ENCODE peak calls at places on chromosomes 6 and 20, in seven cellular contexts. G is AG04450, S is body of pancreas, M is IMR-90, Q is psoas muscle, K is K562, A is pancreas. T is an unnamed sample.

GRCh38 chr20:49286689-49287551 is 9.1 kb upstream of the ZNFX1 start:
- DNase-seq in G (no peak), S (no peak), M (peak; percentile 36), Q (no peak), K (no peak), A (no peak), T (no peak)

GRCh38 chr6:158854214-158855101 is 35.3 kb upstream of the EZR start:
- DNase-seq in G (no peak), S (peak; percentile 8), M (peak; percentile 83), Q (no peak), K (peak; percentile 60), A (no peak), T (no peak)

GRCh38 chr6:146961831-146962230 is 242.4 kb upstream of the STXBP5 start:
- DNase-seq in G (no peak), S (no peak), M (no peak), Q (no peak), K (no peak), A (no peak), T (no peak)

GRCh38 chr6:32785781-32786533 is 22.6 kb upstream of the HLA-DQB2 start:
- DNase-seq in G (no peak), S (peak; percentile 23), M (peak; percentile 49), Q (no peak), K (peak; percentile 31), A (peak; percentile 30), T (no peak)

GRCh38 chr20:7893019-7893730 is 47.1 kb downstream of the HAO1 start:
- DNase-seq in G (no peak), S (no peak), M (no peak), Q (no peak), K (no peak), A (no peak), T (no peak)

GRCh38 chr6:13300649-13301590 is 27.4 kb downstream of the TBC1D7 start:
- DNase-seq in G (no peak), S (no peak), M (no peak), Q (no peak), K (no peak), A (no peak), T (no peak)

GRCh38 chr6:88547768-88548167 is 381.6 kb upstream of the CNR1 start:
- DNase-seq in G (no peak), S (no peak), M (no peak), Q (no peak), K (no peak), A (no peak), T (no peak)

GRCh38 chr6:108080010-108080780 is 5.7 kb upstream of the OSTM1 start:
- DNase-seq in G (no peak), S (no peak), M (peak; percentile 58), Q (no peak), K (no peak), A (no peak), T (no peak)

GRCh38 chr6:53244958-53245357 is 96.3 kb upstream of the GCM1 start:
- DNase-seq in G (no peak), S (no peak), M (no peak), Q (no peak), K (no peak), A (no peak), T (no peak)

GRCh38 chr6:53246924-53247323 is 98.3 kb upstream of the GCM1 start:
- DNase-seq in G (no peak), S (no peak), M (no peak), Q (no peak), K (no peak), A (no peak), T (no peak)

GRCh38 chr6:53252177-53252692 is 96.5 kb downstream of the ELOVL5 start:
- DNase-seq in G (no peak), S (no peak), M (no peak), Q (no peak), K (no peak), A (no peak), T (no peak)

GRCh38 chr6:53250761-53251672 is 97.7 kb downstream of the ELOVL5 start:
- DNase-seq in G (no peak), S (no peak), M (peak; percentile 37), Q (no peak), K (no peak), A (no peak), T (no peak)

DNA sequence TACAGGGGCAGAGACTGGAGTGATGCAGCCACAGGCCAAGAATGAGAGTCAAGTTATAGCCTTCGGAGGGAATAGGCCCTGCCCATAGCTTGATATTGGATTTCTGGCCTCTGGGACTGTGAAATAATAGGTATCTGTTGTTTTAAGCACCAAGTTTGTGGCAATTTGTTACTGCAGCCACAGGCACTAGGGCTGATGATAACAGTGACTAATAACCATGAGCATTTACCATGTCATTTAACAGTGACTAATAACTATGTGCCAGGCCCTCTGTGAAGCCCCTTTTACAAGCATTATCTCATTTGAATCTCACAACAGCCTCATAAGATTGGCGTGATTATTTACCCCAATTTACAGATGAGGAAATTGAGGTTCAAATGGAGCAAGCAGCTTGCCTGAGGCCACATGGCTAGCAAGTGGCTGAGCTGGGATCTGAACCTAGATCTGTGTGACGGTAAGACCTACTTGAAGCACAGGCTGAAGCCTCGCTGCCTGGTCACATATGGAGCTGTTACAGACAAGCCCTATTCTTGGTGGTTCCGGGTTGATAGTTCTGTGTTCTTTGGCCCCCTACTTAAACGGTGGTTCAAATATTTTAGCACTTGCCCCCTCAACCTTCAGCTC is 98.5 kb downstream of the ELOVL5 start:
- DNase-seq in G (no peak), S (no peak), M (peak; percentile 10), Q (no peak), K (no peak), A (no peak), T (no peak)
- H3K27ac ChIP-seq in G (no peak overlapping the region), S (no peak overlapping the region), M (no peak overlapping the region), Q (no peak overlapping the region), K (no peak overlapping the region), A (no peak overlapping the region), T (no peak overlapping the region)

GRCh38 chr6:34757687-34758274 is 476 bp downstream of the SNRPC start:
- DNase-seq in G (no peak), S (no peak), M (no peak), Q (no peak), K (no peak), A (no peak), T (no peak)
- H3K27ac ChIP-seq in G (peak overlapping the region; percentile 68), S (peak overlapping the region; percentile 95), M (peak overlapping the region; percentile 84), Q (peak overlapping the region; percentile 96), K (peak overlapping the region; percentile 96), A (peak overlapping the region; percentile 85), T (peak overlapping the region; percentile 86)

GRCh38 chr6:150635906-150636514 is 36.3 kb downstream of the PLEKHG1 start:
- DNase-seq in G (no peak), S (no peak), M (no peak), Q (no peak), K (no peak), A (no peak), T (no peak)

GRCh38 chr6:150638765-150639164 is 39.1 kb downstream of the PLEKHG1 start:
- DNase-seq in G (no peak), S (no peak), M (no peak), Q (no peak), K (no peak), A (no peak), T (no peak)

GRCh38 chr6:150638286-150638685 is 38.6 kb downstream of the PLEKHG1 start:
- DNase-seq in G (no peak), S (no peak), M (no peak), Q (no peak), K (no peak), A (no peak), T (no peak)

GRCh38 chr6:150637266-150637665 is 37.6 kb downstream of the PLEKHG1 start:
- DNase-seq in G (no peak), S (no peak), M (no peak), Q (no peak), K (no peak), A (no peak), T (no peak)

GRCh38 chr6:150636808-150637207 is 37.1 kb downstream of the PLEKHG1 start:
- DNase-seq in G (no peak), S (no peak), M (no peak), Q (no peak), K (no peak), A (no peak), T (no peak)
- H3K27ac ChIP-seq in G (no peak overlapping the region), S (no peak overlapping the region), M (no peak overlapping the region), Q (no peak overlapping the region), K (no peak overlapping the region), A (no peak overlapping the region), T (no peak overlapping the region)

DNA sequence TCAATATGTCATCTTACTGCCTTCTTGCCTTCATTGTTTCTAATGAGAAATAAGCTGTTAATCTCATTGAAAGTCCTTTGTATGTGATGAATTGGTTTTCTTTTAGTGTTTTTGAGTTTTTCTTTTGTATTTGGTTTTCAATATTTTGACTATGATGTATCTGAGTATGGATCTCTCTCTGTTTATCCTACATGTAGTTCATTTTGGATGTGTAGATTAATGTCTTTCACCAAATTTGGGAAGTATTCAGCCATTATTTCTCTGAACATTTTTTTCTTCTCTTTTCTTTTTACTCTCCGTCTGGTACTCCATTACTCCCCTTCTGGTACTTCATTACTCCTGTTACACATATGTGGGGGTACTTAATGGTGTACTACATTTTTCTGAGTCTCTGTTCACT is 337.0 kb upstream of the RNF24 start:
- DNase-seq in G (no peak), S (no peak), M (no peak), Q (no peak), K (no peak), A (no peak), T (no peak)
- H3K27ac ChIP-seq in G (no peak overlapping the region), S (no peak overlapping the region), M (no peak overlapping the region), Q (no peak overlapping the region), K (no peak overlapping the region), A (no peak overlapping the region), T (no peak overlapping the region)

DNA sequence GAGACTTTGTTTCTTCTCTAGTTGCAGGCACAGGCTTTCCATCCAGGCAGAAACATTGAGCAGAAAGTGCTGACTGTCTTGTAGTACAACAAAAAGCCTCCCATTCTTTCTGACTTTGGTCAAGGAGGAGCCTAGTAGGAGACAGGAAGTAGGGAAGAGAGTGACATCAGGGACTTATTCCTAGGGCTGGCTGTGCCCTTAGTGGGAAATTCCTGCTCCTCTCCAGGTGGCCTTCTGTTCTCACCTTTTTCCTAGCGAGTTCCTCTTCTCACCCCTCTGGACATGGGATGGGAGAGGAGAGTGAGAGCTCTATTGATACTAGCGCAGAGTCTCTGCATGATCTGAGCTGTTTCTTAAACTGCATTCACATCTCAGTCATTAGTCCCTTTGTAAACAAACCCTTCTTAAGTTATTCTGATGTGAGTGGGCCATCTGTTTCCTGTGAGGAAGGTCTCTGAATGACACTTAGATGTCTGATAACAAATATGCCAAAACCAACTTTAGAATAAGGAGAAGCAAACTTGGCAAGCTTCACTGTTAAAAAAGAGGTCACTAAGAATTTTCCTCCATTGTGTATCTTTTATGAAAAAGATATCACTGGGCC is 455.0 kb downstream of the GJA1 start:
- DNase-seq in G (no peak), S (no peak), M (no peak), Q (no peak), K (no peak), A (no peak), T (no peak)
- H3K27ac ChIP-seq in G (no peak overlapping the region), S (no peak overlapping the region), M (no peak overlapping the region), Q (no peak overlapping the region), K (no peak overlapping the region), A (no peak overlapping the region), T (no peak overlapping the region)

T was measured in substantia nigra.